ENCODE peak calls at places on chromosomes 11 and 22, in nine cellular contexts. Y, I, T, R, B, H, W, M and P are unnamed samples.

GRCh38 chr11:61378713-61379313 is 13.6 kb upstream of the TMEM216 start:
- DNase-seq in T (no peak), R (no peak), W (peak), Y (peak), I (peak), M (peak), H (peak), B (peak), P (peak)

GRCh38 chr11:73464347-73464746 is 88.1 kb downstream of the RELT start:
- DNase-seq in T (no peak), H (no peak), B (peak), I (peak), W (no peak), Y (no peak), M (no peak), R (no peak), P (no peak)

GRCh38 chr22:45837507-45837906 is 139.5 kb downstream of the WNT7B start:
- DNase-seq in R (no peak), W (no peak), M (no peak), T (no peak), Y (no peak), H (no peak), B (no peak), I (no peak), P (no peak)

GRCh38 chr11:133895551-133895950 is 50.2 kb upstream of the SPATA19 start:
- DNase-seq in I (no peak), Y (no peak), H (no peak), R (no peak), T (no peak), M (no peak), W (no peak), B (no peak), P (no peak)

GRCh38 chr11:72951815-72952340 is 137.7 kb downstream of the ATG16L2 start:
- DNase-seq in M (no peak), H (no peak), Y (no peak), W (no peak), R (no peak), B (no peak), I (no peak), T (no peak), P (no peak)

GRCh38 chr11:117097567-117098268 is 510 bp downstream of the SIK3 start:
- DNase-seq in R (no peak), I (no peak), H (peak), W (no peak), M (no peak), T (peak), Y (no peak), B (peak), P (no peak)

GRCh38 chr11:27381238-27381666 is 18.2 kb upstream of the CCDC34 start:
- DNase-seq in R (no peak), I (no peak), M (no peak), B (no peak), H (no peak), T (no peak), Y (no peak), W (no peak), P (no peak)

GRCh38 chr11:63017306-63017974 is 1.8 kb upstream of the SLC22A8 start:
- DNase-seq in M (no peak), W (no peak), T (no peak), R (no peak), I (no peak), Y (no peak), H (no peak), B (no peak), P (no peak)

GRCh38 chr11:11057472-11057854 is 199.6 kb upstream of the ZBED5 start:
- DNase-seq in I (no peak), H (no peak), B (no peak), Y (no peak), M (peak), W (peak), T (no peak), R (no peak), P (no peak)

GRCh38 chr11:124917115-124917637 is 1.9 kb upstream of the HEPN1 start:
- DNase-seq in M (peak), B (peak), H (no peak), T (no peak), R (no peak), W (peak), I (peak), Y (no peak), P (no peak)

GRCh38 chr11:62141111-62142042 is 17.6 kb downstream of the INCENP start:
- DNase-seq in R (no peak), T (no peak), W (no peak), Y (no peak), H (no peak), B (no peak), M (no peak), I (no peak), P (no peak)

GRCh38 chr22:42869888-42870480 is 12.9 kb upstream of the ARFGAP3 start:
- DNase-seq in W (no peak), H (no peak), I (no peak), Y (no peak), B (no peak), T (no peak), R (no peak), M (no peak), P (no peak)

GRCh38 chr11:833114-833791 is 501 bp downstream of the CD151 start:
- DNase-seq in H (no peak), T (peak), M (no peak), R (no peak), W (peak), B (peak), Y (no peak), I (no peak), P (no peak)

GRCh38 chr22:22917377-22917776 is 29.8 kb downstream of the IGLL5 start:
- DNase-seq in B (no peak), T (no peak), I (no peak), W (no peak), H (no peak), M (no peak), R (no peak), Y (no peak), P (no peak)

GRCh38 chr22:30562391-30562790 is 12.1 kb downstream of the GAL3ST1 start:
- DNase-seq in W (no peak), H (no peak), M (no peak), R (no peak), Y (no peak), I (no peak), B (no peak), T (no peak), P (no peak)

GRCh38 chr11:60378359-60378758 is at the start of gene MS4A7:
- DNase-seq in Y (no peak), M (no peak), W (no peak), R (no peak), T (no peak), H (peak), I (no peak), B (no peak), P (no peak)

GRCh38 chr11:95322546-95322945 is 91.5 kb upstream of the SESN3 start:
- DNase-seq in M (peak), T (no peak), B (peak), R (no peak), Y (no peak), H (no peak), I (peak), W (peak), P (no peak)

GRCh38 chr22:19117111-19117512 is 5.1 kb downstream of the DGCR2 start:
- DNase-seq in M (no peak), Y (no peak), R (no peak), T (no peak), W (no peak), B (no peak), I (no peak), H (no peak), P (no peak)

GRCh38 chr11:14455648-14456430 is 43.8 kb downstream of the COPB1 start:
- DNase-seq in I (no peak), W (peak), R (no peak), M (peak), T (no peak), Y (no peak), B (no peak), H (no peak), P (no peak)

GRCh38 chr11:12137938-12138731 is 27.7 kb downstream of the MICAL2 start:
- DNase-seq in R (peak), Y (peak), T (no peak), H (no peak), I (peak), B (peak), W (peak), M (peak), P (peak)

GRCh38 chr22:40441761-40442364 is 71.5 kb downstream of the SGSM3 start:
- DNase-seq in M (no peak), I (no peak), R (no peak), Y (no peak), H (no peak), T (no peak), B (no peak), W (no peak), P (no peak)

GRCh38 chr22:27667121-27667843 is 134.3 kb downstream of the MN1 start:
- DNase-seq in I (peak), Y (no peak), R (no peak), T (no peak), H (no peak), M (peak), W (peak), B (no peak), P (no peak)

GRCh38 chr11:86940122-86940777 is 14.9 kb downstream of the FZD4 start:
- DNase-seq in T (peak), B (peak), R (no peak), H (peak), I (peak), W (peak), Y (peak), M (peak), P (no peak)

GRCh38 chr22:45163074-45163416 is 680 bp upstream of the NUP50 start:
- DNase-seq in R (no peak), B (peak), W (peak), M (peak), Y (no peak), H (no peak), I (peak), T (peak), P (peak)

GRCh38 chr22:43279867-43280519 is 63.2 kb downstream of the SCUBE1 start:
- DNase-seq in H (no peak), B (no peak), Y (no peak), M (no peak), I (no peak), T (no peak), R (no peak), W (no peak), P (no peak)

GRCh38 chr11:32982626-32983025 is 33.1 kb upstream of the DEPDC7 start:
- DNase-seq in M (no peak), H (no peak), B (no peak), R (no peak), W (no peak), Y (no peak), T (no peak), I (no peak), P (no peak)

GRCh38 chr22:47176573-47177333 is 414.3 kb downstream of the TBC1D22A start:
- DNase-seq in M (no peak), B (no peak), H (no peak), W (no peak), T (no peak), I (no peak), R (no peak), Y (no peak), P (no peak)

GRCh38 chr11:100619484-100619883 is 67.6 kb upstream of the ARHGAP42 start:
- DNase-seq in M (peak), B (peak), H (no peak), Y (no peak), I (peak), R (no peak), W (peak), T (no peak), P (no peak)

GRCh38 chr22:36982136-36982535 is 37.1 kb downstream of the TST start:
- DNase-seq in I (no peak), R (no peak), Y (no peak), T (no peak), B (no peak), H (no peak), W (no peak), M (no peak), P (no peak)
- TF ChIP-seq CTCF in I (no peak), R (no peak), Y (no peak), T (no peak), B (no peak), H (no peak), W (no peak), M (peak), P (peak)

GRCh38 chr11:34105079-34105956 is at the start of gene NAT10:
- DNase-seq in H (peak), M (peak), B (peak), R (peak), W (peak), T (peak), Y (peak), I (peak), P (peak)
- TF ChIP-seq CTCF in H (no peak), M (peak), B (peak), R (peak), W (peak), T (no peak), Y (peak), I (peak), P (peak)

DNA sequence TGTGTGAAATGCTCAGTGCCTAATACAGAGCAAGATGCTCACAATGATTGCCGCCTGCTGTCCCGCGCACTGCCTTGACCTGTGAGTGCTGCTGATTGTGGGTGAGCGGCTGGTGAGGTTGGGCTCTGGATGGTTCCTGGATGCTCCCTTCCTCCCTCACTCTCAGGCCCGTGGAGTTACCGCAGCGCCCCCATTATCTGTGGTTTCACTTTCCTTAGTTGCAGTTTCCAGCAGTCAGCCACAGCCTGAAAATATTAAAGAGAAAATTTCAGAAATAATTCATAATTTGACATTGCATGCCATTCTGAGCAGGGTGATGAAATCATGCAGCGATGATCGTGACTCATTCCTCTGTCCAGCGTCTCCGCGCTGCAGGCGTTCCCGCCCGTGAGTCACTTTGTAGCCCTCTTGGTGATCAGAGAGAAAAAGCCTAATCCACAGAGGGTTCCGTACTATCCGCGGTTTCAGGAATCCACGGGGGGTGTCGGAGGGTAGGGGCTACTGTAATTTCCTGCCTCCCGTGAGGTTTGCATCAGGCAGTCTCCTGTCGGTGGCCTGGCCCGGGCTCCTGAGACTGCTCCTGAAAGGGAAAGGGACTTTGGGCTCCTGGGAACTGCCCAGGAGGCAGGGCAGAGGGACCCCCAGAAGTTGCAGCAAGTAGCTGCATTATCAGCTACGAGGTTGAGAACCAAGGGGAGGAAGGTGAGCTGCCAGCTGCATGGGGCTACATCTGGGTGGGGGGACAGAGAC is 10.6 kb downstream of the RPL3 start:
- DNase-seq in W (peak), B (peak), I (peak), Y (peak), H (peak), M (peak), R (no peak), T (no peak), P (peak)
- TF ChIP-seq CTCF in W (peak), B (peak), I (peak), Y (peak), H (no peak), M (peak), R (peak), T (no peak), P (peak)

GRCh38 chr11:128040603-128041002 is 546.8 kb downstream of the ETS1 start:
- DNase-seq in I (no peak), T (no peak), Y (no peak), W (peak), B (peak), M (peak), R (no peak), H (no peak), P (no peak)

GRCh38 chr11:128042290-128042751 is 545.0 kb downstream of the ETS1 start:
- DNase-seq in T (no peak), H (no peak), M (no peak), R (no peak), B (no peak), W (no peak), I (no peak), Y (no peak), P (no peak)

GRCh38 chr11:128036556-128037093 is 550.7 kb downstream of the ETS1 start:
- DNase-seq in M (no peak), T (no peak), H (no peak), R (no peak), Y (no peak), I (no peak), W (no peak), B (peak), P (peak)

GRCh38 chr11:128036006-128036405 is 551.4 kb downstream of the ETS1 start:
- DNase-seq in I (no peak), M (no peak), Y (no peak), W (no peak), T (no peak), B (no peak), R (no peak), H (no peak), P (no peak)

GRCh38 chr11:128039140-128040021 is 548.0 kb downstream of the ETS1 start:
- DNase-seq in Y (no peak), M (peak), T (no peak), H (peak), B (peak), R (no peak), W (peak), I (peak), P (peak)
- TF ChIP-seq CTCF in Y (no peak), M (peak), T (peak), H (no peak), B (peak), R (no peak), W (no peak), I (peak), P (peak)

GRCh38 chr22:17095538-17095937 is 10.7 kb downstream of the IL17RA start:
- DNase-seq in R (no peak), H (no peak), Y (no peak), W (peak), I (no peak), B (peak), T (peak), M (no peak), P (no peak)
- TF ChIP-seq CTCF in R (no peak), H (no peak), Y (no peak), W (peak), I (peak), B (peak), T (peak), M (peak), P (peak)

DNA sequence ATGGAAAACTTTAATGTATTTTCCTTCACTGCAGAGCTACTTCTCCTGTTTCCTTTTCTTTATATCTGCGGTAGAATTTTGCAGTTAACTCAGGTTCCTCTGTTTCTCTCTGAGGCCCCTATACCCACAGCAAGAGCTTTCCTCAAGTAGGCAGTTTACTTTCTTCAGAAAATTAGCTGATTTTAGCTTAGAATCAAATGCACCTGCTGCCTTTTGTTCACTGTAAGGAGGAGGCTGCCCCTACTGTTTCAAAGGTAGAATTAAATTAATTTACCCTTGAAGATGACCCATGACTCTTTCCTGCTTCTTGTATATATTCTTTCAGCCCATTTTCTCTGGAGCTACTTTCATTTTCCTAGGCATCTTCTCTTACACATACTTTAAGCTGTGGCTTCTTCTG is 68.7 kb upstream of the GDPD4 start:
- DNase-seq in H (no peak), W (no peak), R (no peak), I (no peak), Y (no peak), T (no peak), B (no peak), M (no peak), P (no peak)
- TF ChIP-seq CTCF in H (no peak), W (no peak), R (no peak), I (no peak), Y (no peak), T (no peak), B (no peak), M (no peak), P (peak)

GRCh38 chr22:37492428-37493344 is 6.5 kb upstream of the MFNG start:
- DNase-seq in B (peak), Y (no peak), I (peak), H (peak), M (peak), W (peak), T (peak), R (no peak), P (peak)
- TF ChIP-seq CTCF in B (peak), Y (no peak), I (peak), H (no peak), M (peak), W (peak), T (peak), R (no peak), P (peak)